ENCODE peak calls at places on chromosomes 2 and 18, in five cellular contexts. One of them, this sample, is unnamed.

GRCh38 chr2:134124047-134124753 is 129.7 kb upstream of the MGAT5 start:
- DNase-seq in thoracic aorta: no peak
- DNase-seq in left lung: no peak
- DNase-seq in mammary epithelial cell: no peak
- DNase-seq in left ventricle myocardium inferior: no peak
- DNase-seq in this sample: no peak

GRCh38 chr2:100903534-100904258 is 83.8 kb downstream of the NPAS2 start:
- DNase-seq in left lung: no peak
- DNase-seq in thoracic aorta: no peak
- DNase-seq in left ventricle myocardium inferior: no peak
- DNase-seq in mammary epithelial cell: peak
- DNase-seq in this sample: no peak

GRCh38 chr2:127101756-127102463 is 5.0 kb downstream of the BIN1 start:
- DNase-seq in left lung: peak
- DNase-seq in thoracic aorta: no peak
- DNase-seq in mammary epithelial cell: no peak
- DNase-seq in left ventricle myocardium inferior: no peak
- DNase-seq in this sample: peak

GRCh38 chr18:64090876-64091275 is 58.0 kb downstream of the LINC00305 start:
- DNase-seq in thoracic aorta: no peak
- DNase-seq in left lung: no peak
- DNase-seq in left ventricle myocardium inferior: no peak
- DNase-seq in mammary epithelial cell: no peak
- DNase-seq in this sample: no peak

GRCh38 chr2:105294844-105295481 is 34.6 kb downstream of the TGFBRAP1 start:
- DNase-seq in left lung: no peak
- DNase-seq in left ventricle myocardium inferior: no peak
- DNase-seq in mammary epithelial cell: peak
- DNase-seq in thoracic aorta: no peak
- DNase-seq in this sample: no peak

GRCh38 chr2:219687266-219687665 is 59.8 kb downstream of the SLC4A3 start:
- DNase-seq in left ventricle myocardium inferior: no peak
- DNase-seq in mammary epithelial cell: peak
- DNase-seq in thoracic aorta: no peak
- DNase-seq in left lung: no peak
- DNase-seq in this sample: peak

GRCh38 chr18:55385770-55386169 is 202.2 kb downstream of the TCF4 start:
- DNase-seq in left ventricle myocardium inferior: no peak
- DNase-seq in left lung: no peak
- DNase-seq in thoracic aorta: no peak
- DNase-seq in mammary epithelial cell: peak
- DNase-seq in this sample: no peak

GRCh38 chr2:137924019-137924418 is 40.3 kb upstream of the HNMT start:
- DNase-seq in left ventricle myocardium inferior: no peak
- DNase-seq in thoracic aorta: no peak
- DNase-seq in mammary epithelial cell: no peak
- DNase-seq in left lung: no peak
- DNase-seq in this sample: no peak

GRCh38 chr2:152520759-152521158 is 185.8 kb downstream of the FMNL2 start:
- DNase-seq in left lung: no peak
- DNase-seq in thoracic aorta: no peak
- DNase-seq in left ventricle myocardium inferior: no peak
- DNase-seq in mammary epithelial cell: no peak
- DNase-seq in this sample: no peak

GRCh38 chr2:237154050-237154638 is 68.5 kb downstream of the COPS8 start:
- DNase-seq in left lung: no peak
- DNase-seq in thoracic aorta: no peak
- DNase-seq in left ventricle myocardium inferior: no peak
- DNase-seq in mammary epithelial cell: peak
- DNase-seq in this sample: no peak

GRCh38 chr18:68519341-68519740 is 195.6 kb downstream of the TMX3 start:
- DNase-seq in left lung: no peak
- DNase-seq in thoracic aorta: no peak
- DNase-seq in left ventricle myocardium inferior: no peak
- DNase-seq in mammary epithelial cell: no peak
- DNase-seq in this sample: no peak

GRCh38 chr18:22074343-22075070 is 94.9 kb upstream of the GATA6 start:
- DNase-seq in thoracic aorta: no peak
- DNase-seq in left ventricle myocardium inferior: no peak
- DNase-seq in left lung: no peak
- DNase-seq in mammary epithelial cell: no peak
- DNase-seq in this sample: no peak

GRCh38 chr2:105803337-105803736 is 58.6 kb downstream of the NCK2 start:
- DNase-seq in left ventricle myocardium inferior: no peak
- DNase-seq in mammary epithelial cell: no peak
- DNase-seq in thoracic aorta: no peak
- DNase-seq in left lung: no peak
- DNase-seq in this sample: no peak

GRCh38 chr2:158936978-158937377 is 31.5 kb upstream of the TANC1 start:
- DNase-seq in left lung: peak
- DNase-seq in mammary epithelial cell: peak
- DNase-seq in left ventricle myocardium inferior: no peak
- DNase-seq in thoracic aorta: no peak
- DNase-seq in this sample: no peak

GRCh38 chr18:76565238-76566173 is 70.5 kb upstream of the ZNF516 start:
- DNase-seq in left lung: peak
- DNase-seq in thoracic aorta: peak
- DNase-seq in left ventricle myocardium inferior: peak
- DNase-seq in mammary epithelial cell: peak
- DNase-seq in this sample: peak

GRCh38 chr2:28348149-28348567 is 44.5 kb upstream of the FOSL2 start:
- DNase-seq in mammary epithelial cell: no peak
- DNase-seq in left lung: peak
- DNase-seq in thoracic aorta: no peak
- DNase-seq in left ventricle myocardium inferior: no peak
- DNase-seq in this sample: no peak

GRCh38 chr18:7924616-7925015 is 357.5 kb downstream of the PTPRM start:
- DNase-seq in mammary epithelial cell: no peak
- DNase-seq in thoracic aorta: no peak
- DNase-seq in left ventricle myocardium inferior: no peak
- DNase-seq in left lung: no peak
- DNase-seq in this sample: no peak

GRCh38 chr2:126662623-126663022 is 6.7 kb downstream of the GYPC start:
- DNase-seq in left ventricle myocardium inferior: no peak
- DNase-seq in left lung: no peak
- DNase-seq in mammary epithelial cell: no peak
- DNase-seq in thoracic aorta: no peak
- DNase-seq in this sample: no peak

GRCh38 chr2:220034356-220035121 is 407.1 kb downstream of the SLC4A3 start:
- DNase-seq in left lung: no peak
- DNase-seq in left ventricle myocardium inferior: no peak
- DNase-seq in thoracic aorta: no peak
- DNase-seq in mammary epithelial cell: peak
- DNase-seq in this sample: no peak

GRCh38 chr2:36409971-36410370 is 54.4 kb downstream of the CRIM1 start:
- DNase-seq in thoracic aorta: no peak
- DNase-seq in left ventricle myocardium inferior: no peak
- DNase-seq in mammary epithelial cell: no peak
- DNase-seq in left lung: no peak
- DNase-seq in this sample: no peak
- H3K27ac ChIP-seq in thoracic aorta: peak
- H3K27ac ChIP-seq in left ventricle myocardium inferior: peak
- H3K27ac ChIP-seq in mammary epithelial cell: no peak
- H3K27ac ChIP-seq in left lung: no peak
- H3K27ac ChIP-seq in this sample: peak

DNA sequence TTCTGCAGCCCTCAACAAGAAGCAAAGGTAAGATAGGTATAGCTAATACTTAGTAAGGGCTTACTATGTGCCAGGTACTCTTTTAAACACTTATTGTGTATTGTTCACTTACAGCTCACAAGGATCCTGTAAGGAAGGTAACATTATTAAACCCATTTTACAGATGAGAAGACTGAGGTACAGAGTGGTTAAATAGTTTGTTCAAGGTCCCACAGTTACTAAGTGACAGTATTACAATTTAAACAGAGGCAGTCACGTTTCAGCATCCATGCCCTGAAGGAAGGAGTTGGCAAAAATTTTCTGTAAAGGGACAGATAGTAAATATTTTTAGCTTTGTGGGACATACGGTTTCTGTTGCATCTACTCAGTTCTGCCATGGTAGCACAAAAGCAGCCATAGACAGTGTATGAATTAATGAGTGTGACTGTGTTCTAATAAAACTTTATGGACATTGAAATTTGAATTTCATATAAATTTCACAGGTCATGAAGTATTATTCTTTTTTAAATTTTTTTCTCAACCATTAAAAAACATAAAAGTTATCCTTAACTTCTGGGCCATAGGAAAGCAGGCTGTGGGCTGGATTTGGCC is 75.7 kb downstream of the LTBP1 start:
- DNase-seq in left ventricle myocardium inferior: no peak
- DNase-seq in left lung: no peak
- DNase-seq in mammary epithelial cell: no peak
- DNase-seq in thoracic aorta: no peak
- DNase-seq in this sample: no peak
- H3K4me3 ChIP-seq in left ventricle myocardium inferior: no peak
- H3K4me3 ChIP-seq in left lung: no peak
- H3K4me3 ChIP-seq in mammary epithelial cell: no peak
- H3K4me3 ChIP-seq in thoracic aorta: no peak
- H3K4me3 ChIP-seq in this sample: no peak

GRCh38 chr18:59996370-59996966 is 96.7 kb downstream of the PMAIP1 start:
- DNase-seq in mammary epithelial cell: peak
- DNase-seq in left ventricle myocardium inferior: no peak
- DNase-seq in left lung: no peak
- DNase-seq in thoracic aorta: no peak
- DNase-seq in this sample: no peak
- TF ChIP-seq CTCF in mammary epithelial cell: peak
- TF ChIP-seq CTCF in left ventricle myocardium inferior: peak
- TF ChIP-seq CTCF in left lung: peak
- TF ChIP-seq CTCF in thoracic aorta: no peak
- TF ChIP-seq CTCF in this sample: no peak

DNA sequence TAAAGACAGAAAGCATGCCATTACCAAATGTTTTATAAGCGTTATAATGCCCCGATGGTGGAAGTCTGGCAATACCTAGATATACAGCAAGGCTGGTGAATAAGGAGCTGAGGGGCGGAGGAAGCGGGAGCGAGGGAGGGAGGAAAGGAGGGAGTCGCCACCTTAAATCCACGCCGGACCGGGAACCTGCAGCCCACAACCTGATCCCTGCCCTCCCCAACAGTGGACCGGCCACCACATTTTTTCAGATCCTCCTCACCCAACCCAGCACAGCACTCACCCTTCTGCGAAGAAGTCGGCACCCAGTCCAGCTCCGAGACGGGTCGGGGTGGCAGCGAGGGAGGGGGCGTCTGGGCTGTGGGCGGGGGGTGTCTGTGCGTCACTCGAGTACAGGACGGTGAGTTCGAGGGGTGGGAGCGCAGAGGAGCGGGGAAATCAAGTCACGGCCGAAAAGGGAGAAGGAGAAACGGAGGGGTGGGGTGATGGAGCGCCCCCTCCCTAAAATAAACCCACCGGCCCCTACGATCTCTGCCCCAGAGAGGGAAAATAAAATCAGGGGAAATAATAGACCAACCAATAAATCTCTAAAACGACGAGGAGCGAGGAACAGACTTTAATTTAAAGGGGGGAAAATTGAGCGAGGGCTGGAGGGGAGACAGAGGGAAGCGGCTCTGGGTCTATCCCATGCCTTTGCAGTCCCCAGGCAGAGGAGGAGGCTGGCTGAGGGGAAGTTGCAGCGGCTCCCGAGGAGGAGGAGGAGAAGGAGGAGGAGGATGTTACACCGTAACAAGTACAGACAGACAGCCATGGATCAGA is 96.5 kb upstream of the SERTAD2 start:
- DNase-seq in mammary epithelial cell: peak
- DNase-seq in thoracic aorta: peak
- DNase-seq in left ventricle myocardium inferior: peak
- DNase-seq in left lung: peak
- DNase-seq in this sample: no peak
- H3K27ac ChIP-seq in mammary epithelial cell: peak
- H3K27ac ChIP-seq in thoracic aorta: peak
- H3K27ac ChIP-seq in left ventricle myocardium inferior: peak
- H3K27ac ChIP-seq in left lung: peak
- H3K27ac ChIP-seq in this sample: peak

GRCh38 chr2:234212534-234212933 is 162.0 kb downstream of the SPP2 start:
- DNase-seq in mammary epithelial cell: no peak
- DNase-seq in left ventricle myocardium inferior: no peak
- DNase-seq in left lung: no peak
- DNase-seq in thoracic aorta: no peak
- DNase-seq in this sample: no peak
- H3K4me3 ChIP-seq in mammary epithelial cell: no peak
- H3K4me3 ChIP-seq in left ventricle myocardium inferior: no peak
- H3K4me3 ChIP-seq in left lung: no peak
- H3K4me3 ChIP-seq in thoracic aorta: no peak
- H3K4me3 ChIP-seq in this sample: no peak

GRCh38 chr18:58785171-58785805 is 79.4 kb upstream of the ZNF532 start:
- DNase-seq in thoracic aorta: peak
- DNase-seq in left lung: no peak
- DNase-seq in left ventricle myocardium inferior: no peak
- DNase-seq in mammary epithelial cell: peak
- DNase-seq in this sample: no peak
- TF ChIP-seq CTCF in thoracic aorta: peak
- TF ChIP-seq CTCF in left lung: no peak
- TF ChIP-seq CTCF in left ventricle myocardium inferior: no peak
- TF ChIP-seq CTCF in mammary epithelial cell: peak
- TF ChIP-seq CTCF in this sample: peak

GRCh38 chr2:120365236-120365793 is 19.4 kb downstream of the INHBB start:
- DNase-seq in left lung: no peak
- DNase-seq in thoracic aorta: no peak
- DNase-seq in left ventricle myocardium inferior: no peak
- DNase-seq in mammary epithelial cell: no peak
- DNase-seq in this sample: no peak

GRCh38 chr2:120367649-120368048 is 21.7 kb downstream of the INHBB start:
- DNase-seq in mammary epithelial cell: peak
- DNase-seq in left ventricle myocardium inferior: no peak
- DNase-seq in left lung: no peak
- DNase-seq in thoracic aorta: no peak
- DNase-seq in this sample: no peak

GRCh38 chr2:120366698-120367097 is 20.8 kb downstream of the INHBB start:
- DNase-seq in mammary epithelial cell: no peak
- DNase-seq in thoracic aorta: no peak
- DNase-seq in left ventricle myocardium inferior: no peak
- DNase-seq in left lung: no peak
- DNase-seq in this sample: no peak

GRCh38 chr2:120368086-120368485 is 22.1 kb downstream of the INHBB start:
- DNase-seq in mammary epithelial cell: no peak
- DNase-seq in left lung: no peak
- DNase-seq in thoracic aorta: no peak
- DNase-seq in left ventricle myocardium inferior: no peak
- DNase-seq in this sample: no peak

GRCh38 chr2:120367221-120367620 is 21.3 kb downstream of the INHBB start:
- DNase-seq in mammary epithelial cell: no peak
- DNase-seq in thoracic aorta: no peak
- DNase-seq in left lung: no peak
- DNase-seq in left ventricle myocardium inferior: no peak
- DNase-seq in this sample: no peak
- H3K27ac ChIP-seq in mammary epithelial cell: no peak
- H3K27ac ChIP-seq in thoracic aorta: no peak
- H3K27ac ChIP-seq in left lung: no peak
- H3K27ac ChIP-seq in left ventricle myocardium inferior: no peak
- H3K27ac ChIP-seq in this sample: no peak

DNA sequence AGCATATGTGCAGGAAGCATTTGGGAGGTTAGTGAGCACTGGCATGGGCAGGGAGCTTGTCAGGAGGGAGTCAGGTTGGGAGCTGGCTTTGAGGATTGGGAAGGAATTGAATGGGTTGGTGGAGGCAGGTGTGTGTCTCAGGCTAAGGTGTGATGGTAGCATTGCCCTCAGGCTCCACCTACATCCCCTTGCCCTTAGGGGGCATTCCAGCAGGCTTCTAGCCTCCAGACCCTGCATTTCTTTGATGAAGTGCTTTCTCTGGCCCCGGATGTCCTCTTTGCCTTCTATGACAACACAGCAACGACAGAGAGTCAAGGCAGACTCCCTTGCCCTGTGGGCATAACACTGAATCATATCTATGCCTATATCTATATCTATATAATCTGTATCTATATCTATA is 13.5 kb downstream of the RHBDD1 start:
- DNase-seq in left lung: no peak
- DNase-seq in thoracic aorta: no peak
- DNase-seq in left ventricle myocardium inferior: no peak
- DNase-seq in mammary epithelial cell: no peak
- DNase-seq in this sample: no peak
- H3K4me3 ChIP-seq in left lung: no peak
- H3K4me3 ChIP-seq in thoracic aorta: no peak
- H3K4me3 ChIP-seq in left ventricle myocardium inferior: no peak
- H3K4me3 ChIP-seq in mammary epithelial cell: no peak
- H3K4me3 ChIP-seq in this sample: no peak